ENCODE peak calls at places on chromosome 17, in eight cellular contexts. One of them, this sample, is unnamed.
A peak's percentile ranks its signal among the peaks of the same experiment; 100 is the strongest.

GRCh38 chr17:56762144-56762543 is 71.6 kb downstream of the C17orf67 start:
- DNase-seq in CD8-positive, alpha-beta memory T cell: no peak
- DNase-seq in adrenal gland: no peak
- DNase-seq in right cardiac atrium: no peak
- DNase-seq in astrocyte: no peak
- DNase-seq in fibroblast of lung: no peak
- DNase-seq in CD8-positive, alpha-beta T cell: no peak
- DNase-seq in heart left ventricle: no peak
- DNase-seq in this sample: no peak

GRCh38 chr17:79832211-79833109 is 6.8 kb downstream of the CBX4 start:
- DNase-seq in CD8-positive, alpha-beta memory T cell: no peak
- DNase-seq in adrenal gland: peak; percentile 51
- DNase-seq in right cardiac atrium: no peak
- DNase-seq in astrocyte: no peak
- DNase-seq in fibroblast of lung: no peak
- DNase-seq in CD8-positive, alpha-beta T cell: no peak
- DNase-seq in heart left ventricle: no peak
- DNase-seq in this sample: no peak

GRCh38 chr17:17059301-17059890 is 17.1 kb downstream of the MPRIP start:
- DNase-seq in CD8-positive, alpha-beta memory T cell: no peak
- DNase-seq in adrenal gland: no peak
- DNase-seq in right cardiac atrium: no peak
- DNase-seq in astrocyte: no peak
- DNase-seq in fibroblast of lung: no peak
- DNase-seq in CD8-positive, alpha-beta T cell: no peak
- DNase-seq in heart left ventricle: peak; percentile 10
- DNase-seq in this sample: no peak

GRCh38 chr17:73506470-73507435 is 137.5 kb downstream of the SDK2 start:
- DNase-seq in CD8-positive, alpha-beta memory T cell: no peak
- DNase-seq in adrenal gland: no peak
- DNase-seq in right cardiac atrium: no peak
- DNase-seq in astrocyte: no peak
- DNase-seq in fibroblast of lung: no peak
- DNase-seq in CD8-positive, alpha-beta T cell: no peak
- DNase-seq in heart left ventricle: no peak
- DNase-seq in this sample: no peak

GRCh38 chr17:16872836-16873653 is 98.9 kb downstream of the TNFRSF13B start:
- DNase-seq in CD8-positive, alpha-beta memory T cell: no peak
- DNase-seq in adrenal gland: no peak
- DNase-seq in right cardiac atrium: no peak
- DNase-seq in astrocyte: no peak
- DNase-seq in fibroblast of lung: no peak
- DNase-seq in CD8-positive, alpha-beta T cell: peak; percentile 35
- DNase-seq in heart left ventricle: no peak
- DNase-seq in this sample: peak; percentile 74

GRCh38 chr17:39069114-39069756 is 82.2 kb downstream of the PLXDC1 start:
- DNase-seq in CD8-positive, alpha-beta memory T cell: peak; percentile 52
- DNase-seq in adrenal gland: no peak
- DNase-seq in right cardiac atrium: no peak
- DNase-seq in astrocyte: peak; percentile 25
- DNase-seq in fibroblast of lung: peak; percentile 46
- DNase-seq in CD8-positive, alpha-beta T cell: peak; percentile 32
- DNase-seq in heart left ventricle: no peak
- DNase-seq in this sample: peak; percentile 63

GRCh38 chr17:36949461-36949927 is 740 bp downstream of the AATF start:
- DNase-seq in CD8-positive, alpha-beta memory T cell: no peak
- DNase-seq in adrenal gland: no peak
- DNase-seq in right cardiac atrium: no peak
- DNase-seq in astrocyte: peak; percentile 23
- DNase-seq in fibroblast of lung: peak; percentile 34
- DNase-seq in CD8-positive, alpha-beta T cell: no peak
- DNase-seq in heart left ventricle: no peak
- DNase-seq in this sample: no peak

GRCh38 chr17:77304051-77304745 is 163.4 kb downstream of the SEC14L1 start:
- DNase-seq in CD8-positive, alpha-beta memory T cell: no peak
- DNase-seq in adrenal gland: no peak
- DNase-seq in right cardiac atrium: no peak
- DNase-seq in astrocyte: no peak
- DNase-seq in fibroblast of lung: peak; percentile 33
- DNase-seq in CD8-positive, alpha-beta T cell: no peak
- DNase-seq in heart left ventricle: no peak
- DNase-seq in this sample: no peak

GRCh38 chr17:75010683-75011406 is 1.6 kb upstream of the MRPL58 start:
- DNase-seq in CD8-positive, alpha-beta memory T cell: no peak
- DNase-seq in adrenal gland: peak; percentile 51
- DNase-seq in right cardiac atrium: no peak
- DNase-seq in astrocyte: peak; percentile 30
- DNase-seq in fibroblast of lung: peak; percentile 42
- DNase-seq in CD8-positive, alpha-beta T cell: no peak
- DNase-seq in heart left ventricle: peak; percentile 85
- DNase-seq in this sample: peak; percentile 60

GRCh38 chr17:309361-309888 is 43.2 kb downstream of the RPH3AL start:
- DNase-seq in CD8-positive, alpha-beta memory T cell: peak; percentile 35
- DNase-seq in adrenal gland: no peak
- DNase-seq in right cardiac atrium: peak; percentile 10
- DNase-seq in astrocyte: no peak
- DNase-seq in fibroblast of lung: peak; percentile 29
- DNase-seq in CD8-positive, alpha-beta T cell: no peak
- DNase-seq in heart left ventricle: peak; percentile 25
- DNase-seq in this sample: no peak

GRCh38 chr17:43880420-43880991 is 26.8 kb downstream of the MPP2 start:
- DNase-seq in CD8-positive, alpha-beta memory T cell: no peak
- DNase-seq in adrenal gland: no peak
- DNase-seq in right cardiac atrium: no peak
- DNase-seq in astrocyte: no peak
- DNase-seq in fibroblast of lung: no peak
- DNase-seq in CD8-positive, alpha-beta T cell: peak; percentile 45
- DNase-seq in heart left ventricle: no peak
- DNase-seq in this sample: peak; percentile 98

GRCh38 chr17:77378318-77379064 is 237.7 kb downstream of the SEC14L1 start:
- DNase-seq in CD8-positive, alpha-beta memory T cell: no peak
- DNase-seq in adrenal gland: peak; percentile 22
- DNase-seq in right cardiac atrium: no peak
- DNase-seq in astrocyte: no peak
- DNase-seq in fibroblast of lung: no peak
- DNase-seq in CD8-positive, alpha-beta T cell: no peak
- DNase-seq in heart left ventricle: no peak
- DNase-seq in this sample: no peak

GRCh38 chr17:17300624-17301568 is 2.3 kb upstream of the NT5M start:
- DNase-seq in CD8-positive, alpha-beta memory T cell: peak; percentile 57
- DNase-seq in adrenal gland: peak; percentile 45
- DNase-seq in right cardiac atrium: peak; percentile 62
- DNase-seq in astrocyte: peak; percentile 33
- DNase-seq in fibroblast of lung: peak; percentile 54
- DNase-seq in CD8-positive, alpha-beta T cell: peak; percentile 57
- DNase-seq in heart left ventricle: peak; percentile 53
- DNase-seq in this sample: no peak

GRCh38 chr17:43316522-43317142 is 82.2 kb upstream of the ARL4D start:
- DNase-seq in CD8-positive, alpha-beta memory T cell: peak; percentile 62
- DNase-seq in adrenal gland: no peak
- DNase-seq in right cardiac atrium: no peak
- DNase-seq in astrocyte: no peak
- DNase-seq in fibroblast of lung: no peak
- DNase-seq in CD8-positive, alpha-beta T cell: peak; percentile 14
- DNase-seq in heart left ventricle: no peak
- DNase-seq in this sample: no peak

GRCh38 chr17:21445091-21445650 is 69.0 kb downstream of the KCNJ12 start:
- DNase-seq in CD8-positive, alpha-beta memory T cell: no peak
- DNase-seq in adrenal gland: no peak
- DNase-seq in right cardiac atrium: no peak
- DNase-seq in astrocyte: no peak
- DNase-seq in fibroblast of lung: no peak
- DNase-seq in CD8-positive, alpha-beta T cell: no peak
- DNase-seq in heart left ventricle: no peak
- DNase-seq in this sample: no peak

GRCh38 chr17:64183815-64184397 is 54.0 kb upstream of the ERN1 start:
- DNase-seq in CD8-positive, alpha-beta memory T cell: no peak
- DNase-seq in adrenal gland: no peak
- DNase-seq in right cardiac atrium: no peak
- DNase-seq in astrocyte: peak; percentile 60
- DNase-seq in fibroblast of lung: peak; percentile 69
- DNase-seq in CD8-positive, alpha-beta T cell: no peak
- DNase-seq in heart left ventricle: no peak
- DNase-seq in this sample: no peak

GRCh38 chr17:27422601-27423000 is 33.6 kb upstream of the KSR1 start:
- DNase-seq in CD8-positive, alpha-beta memory T cell: no peak
- DNase-seq in adrenal gland: no peak
- DNase-seq in right cardiac atrium: no peak
- DNase-seq in astrocyte: no peak
- DNase-seq in fibroblast of lung: no peak
- DNase-seq in CD8-positive, alpha-beta T cell: no peak
- DNase-seq in heart left ventricle: no peak
- DNase-seq in this sample: no peak

GRCh38 chr17:8911205-8911604 is 43.7 kb upstream of the PIK3R6 start:
- DNase-seq in CD8-positive, alpha-beta memory T cell: no peak
- DNase-seq in adrenal gland: no peak
- DNase-seq in right cardiac atrium: no peak
- DNase-seq in astrocyte: no peak
- DNase-seq in fibroblast of lung: no peak
- DNase-seq in CD8-positive, alpha-beta T cell: no peak
- DNase-seq in heart left ventricle: no peak
- DNase-seq in this sample: no peak

GRCh38 chr17:82931696-82932060 is 91.9 kb upstream of the ZNF750 start:
- DNase-seq in CD8-positive, alpha-beta memory T cell: no peak
- DNase-seq in adrenal gland: no peak
- DNase-seq in right cardiac atrium: peak; percentile 84
- DNase-seq in astrocyte: peak; percentile 91
- DNase-seq in fibroblast of lung: peak; percentile 93
- DNase-seq in CD8-positive, alpha-beta T cell: no peak
- DNase-seq in heart left ventricle: peak; percentile 80
- DNase-seq in this sample: no peak

GRCh38 chr17:6413073-6413472 is 21.8 kb downstream of the AIPL1 start:
- DNase-seq in CD8-positive, alpha-beta memory T cell: no peak
- DNase-seq in adrenal gland: no peak
- DNase-seq in right cardiac atrium: no peak
- DNase-seq in astrocyte: peak; percentile 27
- DNase-seq in fibroblast of lung: peak; percentile 42
- DNase-seq in CD8-positive, alpha-beta T cell: no peak
- DNase-seq in heart left ventricle: no peak
- DNase-seq in this sample: no peak

GRCh38 chr17:8410882-8411238 is 13.2 kb upstream of the RNF222 start:
- DNase-seq in CD8-positive, alpha-beta memory T cell: no peak
- DNase-seq in adrenal gland: no peak
- DNase-seq in right cardiac atrium: no peak
- DNase-seq in astrocyte: no peak
- DNase-seq in fibroblast of lung: no peak
- DNase-seq in CD8-positive, alpha-beta T cell: no peak
- DNase-seq in heart left ventricle: no peak
- DNase-seq in this sample: no peak

GRCh38 chr17:80673152-80673920 is 128.7 kb downstream of the RPTOR start:
- DNase-seq in CD8-positive, alpha-beta memory T cell: no peak
- DNase-seq in adrenal gland: no peak
- DNase-seq in right cardiac atrium: no peak
- DNase-seq in astrocyte: peak; percentile 49
- DNase-seq in fibroblast of lung: peak; percentile 62
- DNase-seq in CD8-positive, alpha-beta T cell: no peak
- DNase-seq in heart left ventricle: no peak
- DNase-seq in this sample: no peak

GRCh38 chr17:2691069-2691871 is 20.3 kb downstream of the CLUH start:
- DNase-seq in CD8-positive, alpha-beta memory T cell: peak; percentile 45
- DNase-seq in adrenal gland: no peak
- DNase-seq in right cardiac atrium: no peak
- DNase-seq in astrocyte: no peak
- DNase-seq in fibroblast of lung: no peak
- DNase-seq in CD8-positive, alpha-beta T cell: no peak
- DNase-seq in heart left ventricle: peak; percentile 19
- DNase-seq in this sample: no peak

GRCh38 chr17:31093866-31094599 is 744 bp upstream of the NF1 start:
- DNase-seq in CD8-positive, alpha-beta memory T cell: no peak
- DNase-seq in adrenal gland: no peak
- DNase-seq in right cardiac atrium: no peak
- DNase-seq in astrocyte: no peak
- DNase-seq in fibroblast of lung: no peak
- DNase-seq in CD8-positive, alpha-beta T cell: no peak
- DNase-seq in heart left ventricle: no peak
- DNase-seq in this sample: no peak

GRCh38 chr17:15233022-15233805 is 31.9 kb downstream of the PMP22 start:
- DNase-seq in CD8-positive, alpha-beta memory T cell: no peak
- DNase-seq in adrenal gland: no peak
- DNase-seq in right cardiac atrium: no peak
- DNase-seq in astrocyte: peak; percentile 37
- DNase-seq in fibroblast of lung: peak; percentile 50
- DNase-seq in CD8-positive, alpha-beta T cell: no peak
- DNase-seq in heart left ventricle: no peak
- DNase-seq in this sample: peak; percentile 37

GRCh38 chr17:78714534-78714933 is 67.5 kb downstream of the CYTH1 start:
- DNase-seq in CD8-positive, alpha-beta memory T cell: no peak
- DNase-seq in adrenal gland: no peak
- DNase-seq in right cardiac atrium: no peak
- DNase-seq in astrocyte: no peak
- DNase-seq in fibroblast of lung: no peak
- DNase-seq in CD8-positive, alpha-beta T cell: no peak
- DNase-seq in heart left ventricle: no peak
- DNase-seq in this sample: peak; percentile 45
- H3K4me1 ChIP-seq in CD8-positive, alpha-beta memory T cell: peaks cover 84% of the 10 kb centered on the region
- H3K4me1 ChIP-seq in adrenal gland: peaks cover 47% of the 10 kb centered on the region
- H3K4me1 ChIP-seq in right cardiac atrium: peaks cover 16% of the 10 kb centered on the region
- H3K4me1 ChIP-seq in astrocyte: peaks cover 15% of the 10 kb centered on the region
- H3K4me1 ChIP-seq in fibroblast of lung: peaks cover 5% of the 10 kb centered on the region
- H3K4me1 ChIP-seq in CD8-positive, alpha-beta T cell: peaks cover 76% of the 10 kb centered on the region
- H3K4me1 ChIP-seq in heart left ventricle: peaks cover 22% of the 10 kb centered on the region
- H3K4me1 ChIP-seq in this sample: peaks cover 42% of the 10 kb centered on the region

DNA sequence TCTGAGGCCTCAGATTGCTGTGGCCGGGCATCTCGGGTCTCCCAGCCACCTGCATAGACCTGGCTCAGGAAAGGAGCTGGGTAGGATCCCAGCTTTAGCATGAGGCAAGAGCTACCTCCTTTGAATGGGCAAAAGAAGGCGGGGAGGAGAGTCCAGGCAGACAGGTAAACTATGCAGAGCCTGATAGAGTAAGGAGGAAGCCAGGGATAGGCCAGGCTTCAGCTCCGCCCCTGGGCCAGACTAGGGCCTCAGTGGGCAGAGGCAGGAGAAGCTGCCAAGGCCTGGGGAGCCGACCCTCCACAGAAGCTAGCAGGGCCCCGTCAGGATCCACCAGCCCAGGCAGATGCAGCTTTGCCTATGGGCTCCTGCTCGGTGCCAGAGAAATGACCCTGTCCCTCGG is 22.6 kb upstream of the UBE2G1 start:
- DNase-seq in CD8-positive, alpha-beta memory T cell: no peak
- DNase-seq in adrenal gland: no peak
- DNase-seq in right cardiac atrium: no peak
- DNase-seq in astrocyte: no peak
- DNase-seq in fibroblast of lung: no peak
- DNase-seq in CD8-positive, alpha-beta T cell: no peak
- DNase-seq in heart left ventricle: no peak
- DNase-seq in this sample: no peak
- H3K27ac ChIP-seq in CD8-positive, alpha-beta memory T cell: no peak overlapping the region
- H3K27ac ChIP-seq in adrenal gland: no peak overlapping the region
- H3K27ac ChIP-seq in right cardiac atrium: no peak overlapping the region
- H3K27ac ChIP-seq in astrocyte: no peak overlapping the region
- H3K27ac ChIP-seq in fibroblast of lung: no peak overlapping the region
- H3K27ac ChIP-seq in CD8-positive, alpha-beta T cell: no peak overlapping the region
- H3K27ac ChIP-seq in heart left ventricle: no peak overlapping the region
- H3K27ac ChIP-seq in this sample: no peak overlapping the region

GRCh38 chr17:59424331-59424730 is 92.9 kb downstream of the YPEL2 start:
- DNase-seq in CD8-positive, alpha-beta memory T cell: no peak
- DNase-seq in adrenal gland: no peak
- DNase-seq in right cardiac atrium: no peak
- DNase-seq in astrocyte: no peak
- DNase-seq in fibroblast of lung: no peak
- DNase-seq in CD8-positive, alpha-beta T cell: no peak
- DNase-seq in heart left ventricle: no peak
- DNase-seq in this sample: no peak
- H3K4me1 ChIP-seq in CD8-positive, alpha-beta memory T cell: no peaks in the 10 kb centered on the region
- H3K4me1 ChIP-seq in adrenal gland: peaks cover 48% of the 10 kb centered on the region
- H3K4me1 ChIP-seq in right cardiac atrium: peaks cover 23% of the 10 kb centered on the region
- H3K4me1 ChIP-seq in astrocyte: peaks cover 31% of the 10 kb centered on the region
- H3K4me1 ChIP-seq in fibroblast of lung: peaks cover 11% of the 10 kb centered on the region
- H3K4me1 ChIP-seq in CD8-positive, alpha-beta T cell: peaks cover 6% of the 10 kb centered on the region
- H3K4me1 ChIP-seq in heart left ventricle: peaks cover 52% of the 10 kb centered on the region
- H3K4me1 ChIP-seq in this sample: no peaks in the 10 kb centered on the region

GRCh38 chr17:42166196-42166763 is 11.5 kb upstream of the RAB5C start:
- DNase-seq in CD8-positive, alpha-beta memory T cell: no peak
- DNase-seq in adrenal gland: no peak
- DNase-seq in right cardiac atrium: no peak
- DNase-seq in astrocyte: no peak
- DNase-seq in fibroblast of lung: no peak
- DNase-seq in CD8-positive, alpha-beta T cell: no peak
- DNase-seq in heart left ventricle: no peak
- DNase-seq in this sample: no peak
- H3K27ac ChIP-seq in CD8-positive, alpha-beta memory T cell: no peak overlapping the region
- H3K27ac ChIP-seq in adrenal gland: no peak overlapping the region
- H3K27ac ChIP-seq in right cardiac atrium: no peak overlapping the region
- H3K27ac ChIP-seq in astrocyte: no peak overlapping the region
- H3K27ac ChIP-seq in fibroblast of lung: no peak overlapping the region
- H3K27ac ChIP-seq in CD8-positive, alpha-beta T cell: no peak overlapping the region
- H3K27ac ChIP-seq in heart left ventricle: no peak overlapping the region
- H3K27ac ChIP-seq in this sample: no peak overlapping the region

This sample was measured in SJCRH30.